ENCODE peak calls at places on chromosomes 5 and 9, in seven cellular contexts. J, W, Q, L, I, A and G are unnamed samples. For H3K4me1, the result is how much of the 10 kb centered on the place peaks cover.

GRCh38 chr5:83956386-83956785 is 235.7 kb upstream of the HAPLN1 start:
- DNase-seq in J (no peak), W (no peak), Q (no peak), L (no peak), I (no peak), A (no peak), G (no peak)

GRCh38 chr9:89949116-89949515 is 344.3 kb downstream of the GADD45G start:
- DNase-seq in J (no peak), W (no peak), Q (no peak), L (no peak), I (no peak), A (no peak), G (no peak)

GRCh38 chr5:176529116-176529823 is 7.9 kb downstream of the RNF44 start:
- DNase-seq in J (no peak), W (peak), Q (no peak), L (peak), I (no peak), A (no peak), G (no peak)

GRCh38 chr9:104304925-104305324 is 199.1 kb upstream of the OR13F1 start:
- DNase-seq in J (no peak), W (no peak), Q (no peak), L (no peak), I (no peak), A (no peak), G (no peak)

GRCh38 chr5:127812570-127812969 is 109.4 kb downstream of the CCDC192 start:
- DNase-seq in J (peak), W (no peak), Q (peak), L (no peak), I (no peak), A (no peak), G (peak)

GRCh38 chr5:1537166-1538154 is 13.7 kb upstream of the LPCAT1 start:
- DNase-seq in J (no peak), W (peak), Q (no peak), L (no peak), I (no peak), A (no peak), G (no peak)

GRCh38 chr5:149849990-149850910 is 94.3 kb downstream of the PDE6A start:
- DNase-seq in J (no peak), W (no peak), Q (no peak), L (no peak), I (peak), A (no peak), G (no peak)

GRCh38 chr9:137319976-137320551 is 18.0 kb upstream of the NRARP start:
- DNase-seq in J (no peak), W (peak), Q (no peak), L (no peak), I (no peak), A (no peak), G (no peak)

GRCh38 chr5:179212870-179213269 is 132.4 kb downstream of the ADAMTS2 start:
- DNase-seq in J (no peak), W (no peak), Q (no peak), L (no peak), I (no peak), A (no peak), G (no peak)

GRCh38 chr9:71249729-71250317 is 128.4 kb upstream of the TRPM3 start:
- DNase-seq in J (peak), W (no peak), Q (peak), L (no peak), I (peak), A (no peak), G (peak)

GRCh38 chr9:34592895-34593601 is 3.5 kb upstream of the CNTFR start:
- DNase-seq in J (no peak), W (peak), Q (no peak), L (no peak), I (no peak), A (peak), G (no peak)

GRCh38 chr5:176771102-176771845 is 39.1 kb upstream of the UNC5A start:
- DNase-seq in J (no peak), W (no peak), Q (no peak), L (no peak), I (no peak), A (no peak), G (no peak)

GRCh38 chr5:146238973-146239372 is 35.6 kb downstream of the RBM27 start:
- DNase-seq in J (no peak), W (no peak), Q (no peak), L (no peak), I (no peak), A (no peak), G (no peak)

GRCh38 chr9:32455738-32456137 is 70.3 kb downstream of the RIGI start:
- DNase-seq in J (no peak), W (no peak), Q (no peak), L (no peak), I (no peak), A (no peak), G (no peak)

GRCh38 chr5:448766-449090 is 5.8 kb downstream of the EXOC3 start:
- DNase-seq in J (no peak), W (no peak), Q (no peak), L (no peak), I (no peak), A (no peak), G (no peak)

GRCh38 chr5:179184521-179185050 is 124.4 kb downstream of the ZNF354C start:
- DNase-seq in J (no peak), W (no peak), Q (no peak), L (no peak), I (no peak), A (no peak), G (no peak)

GRCh38 chr9:88989961-88990570 is 1.2 kb upstream of the S1PR3 start:
- DNase-seq in J (no peak), W (no peak), Q (no peak), L (no peak), I (no peak), A (peak), G (no peak)

GRCh38 chr9:84583866-84584265 is 85.7 kb upstream of the NTRK2 start:
- DNase-seq in J (no peak), W (no peak), Q (no peak), L (no peak), I (no peak), A (no peak), G (peak)

GRCh38 chr5:179749857-179750508 is 17.4 kb downstream of the MAML1 start:
- DNase-seq in J (no peak), W (peak), Q (no peak), L (no peak), I (no peak), A (no peak), G (no peak)

GRCh38 chr9:77018058-77019009 is 1.1 kb upstream of the FOXB2 start:
- DNase-seq in J (no peak), W (no peak), Q (no peak), L (no peak), I (no peak), A (no peak), G (peak)

GRCh38 chr9:134358026-134358967 is 32.0 kb downstream of the RXRA start:
- DNase-seq in J (peak), W (peak), Q (peak), L (no peak), I (no peak), A (no peak), G (peak)

GRCh38 chr9:71669265-71669975 is 98.9 kb downstream of the CEMIP2 start:
- DNase-seq in J (no peak), W (no peak), Q (no peak), L (no peak), I (no peak), A (no peak), G (no peak)

GRCh38 chr5:54764102-54764501 is 221.3 kb downstream of the ESM1 start:
- DNase-seq in J (no peak), W (no peak), Q (no peak), L (no peak), I (no peak), A (no peak), G (no peak)
- H3K4me1 ChIP-seq in J (under half), W (under half), Q (under half), L (under half), I (under half), A (under half), G (under half)

GRCh38 chr5:136619556-136619955 is 254.2 kb upstream of the TRPC7 start:
- DNase-seq in J (no peak), W (no peak), Q (no peak), L (no peak), I (no peak), A (no peak), G (no peak)
- H3K4me1 ChIP-seq in J (under half), W (under half), Q (under half), L (under half), I (under half), A (under half), G (under half)

DNA sequence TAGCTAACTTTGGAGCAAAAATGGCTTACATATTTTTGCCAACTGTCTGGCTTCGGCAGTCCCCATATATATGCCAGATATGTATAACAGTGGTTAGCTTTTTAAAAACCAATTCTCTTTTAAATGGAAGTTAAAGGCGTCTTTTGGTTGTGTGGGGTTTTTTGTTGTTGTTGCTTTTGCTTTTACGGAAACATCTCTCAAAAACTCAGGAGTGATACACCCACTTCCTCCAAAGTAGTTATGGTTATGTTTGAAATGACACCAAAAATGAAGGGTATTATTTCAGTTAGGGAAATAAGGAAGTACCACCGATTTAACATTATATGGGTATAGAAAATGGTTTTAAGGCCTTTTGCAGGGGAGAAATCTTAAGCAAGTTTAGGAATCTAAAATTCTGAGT is 2.3 kb downstream of the CNOT8 start:
- DNase-seq in J (no peak), W (no peak), Q (no peak), L (no peak), I (no peak), A (no peak), G (no peak)
- H3K4me1 ChIP-seq in J (under half), W (under half), Q (under half), L (under half), I (under half), A (under half), G (under half)

GRCh38 chr5:28896949-28897348 is 1858.6 kb upstream of the CDH9 start:
- DNase-seq in J (no peak), W (no peak), Q (no peak), L (no peak), I (no peak), A (no peak), G (no peak)
- H3K4me1 ChIP-seq in J (under half), W (under half), Q (under half), L (under half), I (under half), A (under half), G (under half)